ENCODE peak calls at places on chromosome 17, in six cellular contexts. C is fibroblast of lung, W is GM23248, P is endothelial cell of umbilical vein, M is GM23338, Y is A549. D is an unnamed sample.

GRCh38 chr17:7041607-7042506 is 2.0 kb downstream of the SLC16A11 start:
- DNase-seq in C (no peak), Y (no peak), P (no peak), W (no peak), M (peak; percentile 64), D (no peak)

GRCh38 chr17:52831536-52831935 is 673.0 kb upstream of the CA10 start:
- DNase-seq in W (no peak), C (no peak), M (no peak), P (no peak), Y (no peak), D (no peak)

GRCh38 chr17:72117748-72118587 is 2.9 kb upstream of the SOX9 start:
- DNase-seq in Y (no peak), W (peak; percentile 58), C (no peak), M (peak; percentile 55), P (no peak), D (peak; percentile 58)

GRCh38 chr17:10735251-10735650 is 5.4 kb upstream of the TMEM220 start:
- DNase-seq in Y (no peak), P (no peak), W (no peak), M (no peak), C (no peak), D (no peak)

GRCh38 chr17:47120521-47121095 is 68.5 kb downstream of the CDC27 start:
- DNase-seq in P (no peak), W (peak; percentile 95), M (no peak), C (no peak), Y (no peak), D (no peak)

GRCh38 chr17:29929006-29929543 is 953 bp downstream of the SSH2 start:
- DNase-seq in C (peak; percentile 21), P (peak; percentile 92), W (peak; percentile 72), Y (peak; percentile 57), M (peak; percentile 70), D (peak; percentile 52)

GRCh38 chr17:2814499-2815341 is 18.5 kb downstream of the RAP1GAP2 start:
- DNase-seq in M (no peak), W (no peak), C (no peak), Y (no peak), P (no peak), D (peak; percentile 28)

GRCh38 chr17:59427425-59427921 is 96.0 kb downstream of the YPEL2 start:
- DNase-seq in W (peak; percentile 88), P (peak; percentile 98), C (peak; percentile 23), M (no peak), Y (peak; percentile 20), D (peak; percentile 60)

GRCh38 chr17:37512442-37513070 is 22.9 kb downstream of the DUSP14 start:
- DNase-seq in M (peak; percentile 33), W (no peak), C (no peak), Y (no peak), P (no peak), D (no peak)

GRCh38 chr17:4968166-4968915 is 724 bp upstream of the SPAG7 start:
- DNase-seq in C (no peak), Y (no peak), W (peak; percentile 37), M (peak; percentile 59), P (no peak), D (no peak)

GRCh38 chr17:32525116-32525515 is 38.3 kb downstream of the CDK5R1 start:
- DNase-seq in W (peak; percentile 47), P (no peak), M (no peak), C (peak; percentile 18), Y (no peak), D (no peak)

GRCh38 chr17:4314179-4314578 is 50.4 kb upstream of the ANKFY1 start:
- DNase-seq in C (no peak), M (no peak), Y (no peak), P (no peak), W (no peak), D (no peak)

DNA sequence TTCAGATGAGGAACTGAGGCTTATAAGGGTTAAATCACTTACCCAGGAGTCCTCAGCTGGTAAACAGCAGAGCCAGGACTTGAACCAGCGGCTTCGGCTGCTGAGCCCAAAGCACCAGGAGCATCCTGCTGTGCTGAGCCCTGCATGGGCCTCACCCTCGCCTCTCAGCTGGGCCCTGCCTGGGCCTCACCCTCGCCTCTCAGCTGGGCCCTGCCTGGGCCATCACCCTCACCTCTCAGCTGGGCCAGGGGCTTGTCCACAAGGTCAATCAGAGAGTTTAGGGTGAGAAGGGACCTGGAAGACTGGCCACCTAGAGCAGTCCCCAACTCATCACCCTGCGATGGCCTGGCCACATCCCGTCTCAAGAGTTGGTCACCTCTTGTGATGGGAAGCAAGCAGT is 4.2 kb downstream of the STAC2 start:
- DNase-seq in Y (no peak), C (no peak), W (no peak), M (no peak), P (no peak), D (no peak)
- H3K4me2 ChIP-seq in Y (no peak overlapping the region), C (no peak overlapping the region), W (no peak overlapping the region), M (no peak overlapping the region), P (no peak overlapping the region), D (no peak overlapping the region)

GRCh38 chr17:45115871-45116270 is 16.4 kb downstream of the PLCD3 start:
- DNase-seq in W (no peak), M (no peak), Y (no peak), C (no peak), P (no peak), D (no peak)
- H3K4me2 ChIP-seq in W (no peak overlapping the region), M (no peak overlapping the region), Y (no peak overlapping the region), C (no peak overlapping the region), P (no peak overlapping the region), D (no peak overlapping the region)

DNA sequence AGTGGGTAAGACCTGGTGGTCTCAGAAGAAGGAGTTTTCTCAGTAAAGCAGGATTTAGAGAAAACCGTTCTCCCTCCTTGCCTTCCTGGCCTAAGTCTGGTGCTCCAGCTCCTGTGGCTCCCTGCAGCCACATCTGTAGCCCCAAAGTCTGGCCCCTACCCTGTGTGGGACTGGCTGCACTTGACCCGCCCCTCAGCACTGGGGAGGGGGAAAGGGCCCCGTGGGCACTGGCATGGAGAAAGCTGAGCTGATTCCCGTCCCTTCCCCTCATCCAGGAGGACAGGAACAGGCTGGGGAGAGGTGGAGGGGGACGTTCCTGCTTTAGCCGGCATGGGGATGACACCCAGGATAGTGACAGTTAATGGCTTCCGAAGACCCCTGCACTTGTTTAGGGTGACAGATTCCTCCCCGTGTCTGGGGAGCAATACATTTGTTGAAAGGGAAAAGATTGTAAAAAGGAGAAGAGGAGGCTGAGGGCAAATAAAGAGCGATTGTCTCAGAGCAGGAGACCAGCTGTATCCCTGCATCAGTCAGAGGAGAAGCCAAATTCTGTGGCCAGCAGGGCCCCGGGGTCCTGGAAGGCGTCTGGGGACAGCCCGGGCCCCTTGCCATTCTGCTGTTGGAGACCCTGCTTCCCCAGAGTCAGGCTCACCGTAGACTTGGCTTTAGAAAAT is 37.9 kb downstream of the GRIN2C start:
- DNase-seq in M (no peak), P (no peak), C (no peak), W (no peak), Y (no peak), D (no peak)
- H3K4me2 ChIP-seq in M (no peak overlapping the region), P (no peak overlapping the region), C (no peak overlapping the region), W (no peak overlapping the region), Y (no peak overlapping the region), D (no peak overlapping the region)

GRCh38 chr17:49425004-49425286 is 10.3 kb upstream of the PHB1 start:
- DNase-seq in P (no peak), Y (no peak), M (no peak), C (no peak), W (no peak), D (no peak)
- H3K4me2 ChIP-seq in P (no peak overlapping the region), Y (no peak overlapping the region), M (no peak overlapping the region), C (no peak overlapping the region), W (no peak overlapping the region), D (no peak overlapping the region)

GRCh38 chr17:57379237-57380054 is 123.1 kb downstream of the MSI2 start:
- DNase-seq in P (peak; percentile 67), Y (no peak), W (no peak), M (peak; percentile 61), C (peak; percentile 58), D (no peak)
- H3K4me2 ChIP-seq in P (no peak overlapping the region), Y (peak overlapping the region; percentile 3), W (no peak overlapping the region), M (peak overlapping the region; percentile 7), C (no peak overlapping the region), D (no peak overlapping the region)

GRCh38 chr17:35287286-35287811 is 44.5 kb downstream of the SLFN5 start:
- DNase-seq in C (no peak), W (no peak), P (no peak), Y (no peak), M (no peak), D (no peak)
- H3K4me2 ChIP-seq in C (no peak overlapping the region), W (no peak overlapping the region), P (no peak overlapping the region), Y (no peak overlapping the region), M (no peak overlapping the region), D (no peak overlapping the region)

DNA sequence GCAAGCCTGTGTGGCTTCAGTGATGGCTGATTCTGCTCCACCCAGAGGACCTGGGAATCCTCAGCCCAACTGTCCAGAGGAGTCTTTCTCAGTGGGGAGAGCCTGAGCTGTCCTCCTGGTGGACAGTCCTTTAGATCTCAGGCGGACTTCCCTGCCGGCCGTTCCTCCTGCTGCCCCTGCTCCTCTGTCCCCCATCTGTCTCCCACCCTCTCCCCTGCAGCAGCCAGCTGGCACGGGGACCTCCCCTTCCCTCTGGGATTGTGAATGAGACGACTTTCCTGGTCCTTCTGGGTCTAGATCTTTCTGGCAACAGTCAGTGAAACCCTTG is 279.7 kb downstream of the SEC14L1 start:
- DNase-seq in M (no peak), C (no peak), Y (no peak), P (no peak), W (no peak), D (no peak)
- H3K4me2 ChIP-seq in M (peak overlapping the region; percentile 78), C (peak overlapping the region; percentile 38), Y (peak overlapping the region; percentile 71), P (no peak overlapping the region), W (no peak overlapping the region), D (peak overlapping the region; percentile 35)

D was measured in mammary epithelial cell.